ENCODE peak calls at places on chromosome 17, in four cellular contexts. O is Peyer's patch, V is NCI-H1417, W is cardiac fibroblast. Q is an unnamed sample.
A peak's percentile ranks its signal among the peaks of the same experiment; 100 is the strongest.

GRCh38 chr17:28745777-28746473 is 2.1 kb downstream of the TRAF4 start:
- DNase-seq in V (no peak), O (peak; percentile 77), W (no peak), Q (no peak)

GRCh38 chr17:61379457-61380216 is 20.0 kb upstream of the TBX2 start:
- DNase-seq in O (no peak), W (no peak), V (no peak), Q (no peak)

GRCh38 chr17:8120520-8121443 is 2.5 kb upstream of the ALOXE3 start:
- DNase-seq in V (peak; percentile 18), W (peak; percentile 87), O (peak; percentile 71), Q (no peak)

GRCh38 chr17:17435323-17435722 is 41.5 kb upstream of the MED9 start:
- DNase-seq in W (peak; percentile 84), V (no peak), O (peak; percentile 34), Q (no peak)

GRCh38 chr17:67559381-67559966 is 158.3 kb upstream of the NOL11 start:
- DNase-seq in V (no peak), O (no peak), W (peak; percentile 7), Q (no peak)

GRCh38 chr17:66831383-66832220 is 3.3 kb upstream of the CACNG5 start:
- DNase-seq in V (no peak), W (no peak), O (no peak), Q (no peak)

GRCh38 chr17:40072481-40073346 is 9.9 kb downstream of the THRA start:
- DNase-seq in V (no peak), W (no peak), O (peak; percentile 90), Q (no peak)

GRCh38 chr17:75268931-75269330 is 2.1 kb downstream of the MIF4GD start:
- DNase-seq in W (no peak), V (no peak), O (no peak), Q (no peak)

GRCh38 chr17:47801176-47801765 is 20.3 kb downstream of the OSBPL7 start:
- DNase-seq in V (no peak), W (no peak), O (peak; percentile 15), Q (no peak)

GRCh38 chr17:65332375-65332774 is 195.2 kb downstream of the RGS9 start:
- DNase-seq in W (peak; percentile 62), O (no peak), V (no peak), Q (no peak)

GRCh38 chr17:7293821-7294613 is 422 bp downstream of the YBX2 start:
- DNase-seq in W (no peak), O (peak; percentile 89), V (peak; percentile 44), Q (no peak)

GRCh38 chr17:49028271-49028670 is 31.1 kb downstream of the IGF2BP1 start:
- DNase-seq in W (no peak), O (no peak), V (no peak), Q (no peak)

GRCh38 chr17:17151055-17151454 is 55.1 kb downstream of the PLD6 start:
- DNase-seq in W (peak; percentile 90), O (no peak), V (no peak), Q (no peak)

GRCh38 chr17:43418441-43419374 is 19.9 kb downstream of the ARL4D start:
- DNase-seq in V (no peak), W (peak; percentile 87), O (no peak), Q (no peak)

GRCh38 chr17:74104921-74105320 is 98.6 kb upstream of the RPL38 start:
- DNase-seq in O (no peak), W (no peak), V (no peak), Q (no peak)

GRCh38 chr17:17538417-17539391 is 42.5 kb upstream of the RASD1 start:
- DNase-seq in W (no peak), V (peak; percentile 66), O (peak; percentile 67), Q (no peak)

GRCh38 chr17:72308744-72309395 is 188.1 kb downstream of the SOX9 start:
- DNase-seq in O (no peak), W (no peak), V (no peak), Q (no peak)

GRCh38 chr17:31533546-31534155 is 142.2 kb downstream of the RAB11FIP4 start:
- DNase-seq in W (peak; percentile 77), V (no peak), O (no peak), Q (no peak)

GRCh38 chr17:57622886-57623433 is 122.1 kb downstream of the CCDC182 start:
- DNase-seq in W (peak; percentile 67), V (no peak), O (peak; percentile 70), Q (no peak)

GRCh38 chr17:77781536-77781935 is 177.0 kb upstream of the TNRC6C start:
- DNase-seq in O (no peak), V (no peak), W (no peak), Q (no peak)